ENCODE peak calls at places on chromosomes 12 and 14, in nine cellular contexts. D is WTC11; M is Calu3; Z is GM13977; P is endothelial cell; F is CD4-positive, alpha-beta T cell; A is astrocyte of the spinal cord; K is epithelial cell of proximal tubule; X is mesothelial cell of epicardium. W is an unnamed sample.
A peak's percentile ranks its signal among the peaks of the same experiment; 100 is the strongest.

GRCh38 chr14:37274652-37275051 is 76.9 kb downstream of the MIPOL1 start:
- DNase-seq in X (no peak), K (no peak), A (no peak), D (no peak), P (no peak), F (no peak), M (no peak), Z (no peak), W (no peak)

GRCh38 chr12:13250416-13250815 is 53.9 kb downstream of the EMP1 start:
- DNase-seq in P (no peak), K (peak; percentile 49), A (peak; percentile 29), X (no peak), D (no peak), M (peak; percentile 13), Z (no peak), F (no peak), W (no peak)

GRCh38 chr12:114400395-114400794 is 5.5 kb downstream of the TBX5 start:
- DNase-seq in D (peak; percentile 40), K (no peak), P (no peak), M (no peak), X (no peak), F (no peak), Z (no peak), A (no peak), W (no peak)

GRCh38 chr14:52314521-52315354 is 626 bp downstream of the PTGER2 start:
- DNase-seq in X (no peak), F (no peak), D (peak; percentile 48), A (peak; percentile 40), M (peak; percentile 12), P (peak; percentile 26), K (no peak), Z (peak; percentile 47), W (peak; percentile 39)

GRCh38 chr12:3557136-3557697 is 66.2 kb downstream of the PRMT8 start:
- DNase-seq in D (no peak), M (no peak), A (no peak), Z (no peak), P (no peak), F (no peak), K (no peak), X (no peak), W (no peak)

GRCh38 chr12:124968656-124969055 is 20.3 kb downstream of the DHX37 start:
- DNase-seq in Z (no peak), F (no peak), M (no peak), X (no peak), A (no peak), K (no peak), D (no peak), P (no peak), W (no peak)

GRCh38 chr14:23379331-23380196 is 2.7 kb downstream of the CMTM5 start:
- DNase-seq in M (peak; percentile 78), D (peak; percentile 76), K (no peak), A (peak; percentile 10), X (peak; percentile 74), F (peak; percentile 53), Z (peak; percentile 84), P (peak; percentile 68), W (no peak)

GRCh38 chr12:65010437-65010836 is 110.7 kb downstream of the WIF1 start:
- DNase-seq in X (no peak), M (no peak), Z (no peak), K (no peak), A (no peak), D (no peak), P (no peak), F (no peak), W (no peak)

GRCh38 chr14:104318558-104319488 is 180.4 kb downstream of the KIF26A start:
- DNase-seq in D (peak; percentile 7), M (no peak), F (no peak), X (peak; percentile 36), A (no peak), P (peak; percentile 3), Z (no peak), K (no peak), W (no peak)

GRCh38 chr12:13173012-13173441 is 23.5 kb upstream of the EMP1 start:
- DNase-seq in Z (no peak), A (peak; percentile 73), P (no peak), X (no peak), F (no peak), M (no peak), D (no peak), K (no peak), W (no peak)

GRCh38 chr14:64503184-64503433 is 529 bp downstream of the ZBTB25 start:
- DNase-seq in A (peak; percentile 29), X (no peak), Z (no peak), K (no peak), D (no peak), F (no peak), M (no peak), P (no peak), W (no peak)

DNA sequence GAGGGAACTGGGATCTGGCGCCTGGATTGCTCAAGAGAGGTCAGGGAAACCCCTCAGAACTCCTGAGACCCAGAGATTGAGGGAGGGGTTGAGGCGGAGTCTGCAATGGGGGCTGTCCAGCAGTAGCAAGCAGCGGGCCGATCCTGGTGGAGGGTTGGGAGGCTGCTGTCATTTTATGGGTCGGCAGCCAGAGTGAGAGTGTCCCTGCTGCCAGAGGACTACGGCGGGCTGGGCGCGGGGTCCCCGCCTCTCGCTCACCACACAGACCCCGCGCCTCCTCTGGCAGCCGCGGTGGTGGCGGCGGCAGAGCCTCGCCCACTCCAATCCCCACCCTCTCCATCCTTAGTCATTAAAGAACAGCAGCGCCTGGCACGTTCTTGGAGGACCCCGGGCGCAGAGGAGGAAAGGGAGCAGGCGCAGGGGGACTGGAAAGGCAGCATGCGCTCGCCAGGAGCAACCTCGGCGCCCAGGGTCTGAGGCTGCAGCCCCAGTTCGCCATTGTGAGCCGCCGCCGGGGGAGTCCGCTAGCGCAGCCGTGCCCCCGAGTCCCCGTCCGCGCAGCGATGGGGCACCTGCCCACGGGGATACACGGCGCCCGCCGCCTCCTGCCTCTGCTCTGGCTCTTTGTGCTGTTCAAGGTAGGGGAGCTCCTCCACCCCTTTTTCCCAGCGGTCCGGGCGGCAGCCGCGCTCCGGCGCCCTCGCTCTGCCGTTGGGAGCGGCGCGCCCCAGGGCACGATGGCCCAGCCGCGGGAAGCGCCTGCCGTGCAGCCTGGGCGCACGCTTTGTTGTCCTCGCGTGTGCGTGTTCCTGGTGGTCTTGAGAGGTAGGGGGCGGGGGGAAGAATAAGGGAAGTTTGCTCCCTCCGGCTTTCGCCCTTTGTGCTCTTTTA is at the start of gene PTPRO:
- DNase-seq in X (peak; percentile 61), Z (no peak), F (no peak), M (peak; percentile 50), P (peak; percentile 31), D (peak; percentile 70), K (no peak), A (peak; percentile 3), W (no peak)
- TF ChIP-seq CTCF in X (no peak), Z (no peak), F (no peak), M (no peak), P (no peak), D (no peak), K (no peak), A (no peak), W (no peak)

GRCh38 chr14:71318097-71318459 is 410.8 kb downstream of the PCNX1 start:
- DNase-seq in Z (no peak), F (no peak), X (no peak), M (no peak), A (no peak), P (no peak), D (no peak), K (no peak), W (no peak)

GRCh38 chr14:71320734-71321555 is 413.7 kb downstream of the PCNX1 start:
- DNase-seq in Z (peak; percentile 72), A (peak; percentile 62), F (peak; percentile 25), X (peak; percentile 74), M (peak; percentile 58), K (no peak), D (peak; percentile 51), P (peak; percentile 64), W (peak; percentile 72)

GRCh38 chr14:71319646-71320045 is 412.4 kb downstream of the PCNX1 start:
- DNase-seq in X (no peak), K (no peak), P (no peak), Z (peak; percentile 22), M (no peak), F (no peak), D (no peak), A (no peak), W (no peak)

GRCh38 chr14:71321556-71322315 is 414.5 kb downstream of the PCNX1 start:
- DNase-seq in X (peak; percentile 56), Z (no peak), F (no peak), D (no peak), M (peak; percentile 16), K (peak; percentile 45), P (no peak), A (peak; percentile 69), W (no peak)

GRCh38 chr14:71320107-71320733 is 413.0 kb downstream of the PCNX1 start:
- DNase-seq in A (peak; percentile 99), Z (peak; percentile 95), K (peak; percentile 81), F (peak; percentile 99), M (peak; percentile 97), P (peak; percentile 98), X (peak; percentile 97), D (peak; percentile 98), W (peak; percentile 94)
- TF ChIP-seq CTCF in A (no peak), Z (no peak), K (no peak), F (no peak), M (no peak), P (no peak), X (no peak), D (no peak), W (no peak)

DNA sequence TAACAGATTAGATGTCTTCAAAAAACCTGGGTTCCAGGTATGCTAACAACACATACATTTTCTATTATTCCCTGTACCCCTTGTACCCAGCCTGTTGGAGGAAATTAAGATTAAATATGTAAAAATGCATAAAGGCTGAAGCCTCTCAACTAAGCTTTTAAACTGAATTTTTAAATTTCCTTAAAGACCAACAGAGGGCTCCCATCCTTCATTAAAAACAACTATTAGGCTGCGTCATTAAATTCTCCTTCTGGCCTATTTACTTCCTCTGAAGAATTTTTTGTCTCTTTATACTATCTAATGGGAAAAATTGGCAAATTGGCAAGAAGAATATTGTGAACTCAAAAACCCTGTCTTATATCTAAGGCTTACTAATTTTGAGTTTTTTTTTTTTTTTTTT is 21.8 kb downstream of the SENP1 start:
- DNase-seq in A (peak; percentile 17), P (no peak), X (no peak), Z (no peak), M (no peak), F (no peak), D (no peak), K (no peak), W (no peak)
- TF ChIP-seq CTCF in A (no peak), P (no peak), X (no peak), Z (peak; percentile 9), M (no peak), F (peak; percentile 17), D (no peak), K (peak; percentile 34), W (no peak)

DNA sequence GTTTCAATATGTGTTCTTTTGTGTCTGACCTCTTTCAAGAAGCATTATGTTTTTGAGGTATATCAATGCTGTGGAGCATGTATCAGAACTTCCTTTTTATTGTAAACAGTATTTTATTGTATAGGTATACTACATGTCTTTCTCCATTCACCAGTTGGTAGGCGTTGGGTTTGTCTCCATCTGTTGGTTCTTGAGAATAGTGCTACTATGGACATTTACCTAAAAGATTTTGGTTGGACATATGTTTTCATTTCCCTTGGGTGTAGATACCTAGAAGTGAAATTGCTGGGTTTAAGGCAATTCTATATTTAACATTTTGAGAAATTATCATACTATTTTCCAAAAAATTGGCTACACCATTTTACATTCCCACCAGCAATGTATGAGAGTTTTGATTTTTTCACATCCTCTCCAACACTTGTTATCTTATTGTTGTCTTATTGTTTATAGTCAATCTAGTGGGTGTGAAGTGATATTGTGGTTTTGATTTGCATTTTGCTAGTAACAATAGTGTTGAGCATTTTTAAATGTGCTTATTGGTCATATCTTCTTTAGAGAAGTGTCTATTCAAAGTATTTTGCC is 409.2 kb downstream of the IPO8 start:
- DNase-seq in M (peak; percentile 7), Z (no peak), X (no peak), K (no peak), A (peak; percentile 58), D (no peak), F (no peak), P (peak; percentile 11), W (no peak)
- TF ChIP-seq CTCF in M (peak; percentile 28), Z (peak; percentile 36), X (peak; percentile 48), K (peak; percentile 59), A (peak; percentile 69), D (peak; percentile 15), F (no peak), P (peak; percentile 57), W (no peak)